ENCODE peak calls at places on chromosomes 1 and 21, in nine cellular contexts. Z is stimulated activated CD8-positive, alpha-beta memory T cell treated with anti-CD3 and anti-CD28 coated beads, Interleukin-4, amount 100 ng/mL, for 1 hour; F is A172; H is heart right ventricle; J is lung; U is GM12865; V is iPS DF 6.9; M is nucleus accumbens; O is HFF-Myc. E is an unnamed sample.

GRCh38 chr21:42081138-42081537 is 10.0 kb downstream of the UMODL1 start:
- DNase-seq in Z (no peak), F (no peak), H (no peak), J (no peak), U (no peak), V (no peak), M (no peak), O (no peak), E (no peak)

GRCh38 chr1:182330303-182330702 is 61.3 kb downstream of the GLUL start:
- DNase-seq in Z (no peak), F (no peak), H (no peak), J (no peak), U (no peak), V (no peak), M (no peak), O (no peak), E (no peak)

GRCh38 chr1:77639056-77639455 is 43.4 kb downstream of the ZZZ3 start:
- DNase-seq in Z (no peak), F (peak), H (no peak), J (no peak), U (no peak), V (no peak), M (no peak), O (no peak), E (no peak)

GRCh38 chr21:27569831-27570230 is 602.9 kb upstream of the ADAMTS5 start:
- DNase-seq in Z (no peak), F (no peak), H (no peak), J (no peak), U (no peak), V (no peak), M (no peak), O (no peak), E (no peak)

GRCh38 chr1:234611799-234612351 is 1.9 kb upstream of the IRF2BP2 start:
- DNase-seq in Z (no peak), F (no peak), H (peak), J (no peak), U (peak), V (no peak), M (no peak), O (no peak), E (no peak)

GRCh38 chr1:77406661-77407060 is 124.8 kb downstream of the AK5 start:
- DNase-seq in Z (no peak), F (no peak), H (no peak), J (no peak), U (no peak), V (no peak), M (no peak), O (peak), E (no peak)

GRCh38 chr1:5519366-5520135 is 472.7 kb downstream of the NPHP4 start:
- DNase-seq in Z (no peak), F (no peak), H (no peak), J (no peak), U (no peak), V (no peak), M (no peak), O (no peak), E (no peak)

GRCh38 chr1:4018721-4019521 is 118.8 kb upstream of the C1orf174 start:
- DNase-seq in Z (no peak), F (no peak), H (no peak), J (no peak), U (no peak), V (no peak), M (no peak), O (no peak), E (no peak)

GRCh38 chr1:202688401-202688800 is 21.9 kb downstream of the SYT2 start:
- DNase-seq in Z (no peak), F (no peak), H (no peak), J (no peak), U (no peak), V (no peak), M (no peak), O (no peak), E (no peak)

GRCh38 chr1:240515505-240515904 is 96.5 kb downstream of the GREM2 start:
- DNase-seq in Z (no peak), F (peak), H (no peak), J (no peak), U (no peak), V (no peak), M (no peak), O (no peak), E (no peak)

GRCh38 chr1:204754821-204755220 is 69.3 kb upstream of the LRRN2 start:
- DNase-seq in Z (no peak), F (no peak), H (no peak), J (no peak), U (no peak), V (no peak), M (no peak), O (no peak), E (no peak)